ENCODE peak calls at places on chromosomes 3 and 15, in four cellular contexts. One of them, this sample, is unnamed.

GRCh38 chr3:134090031-134090430 is 60.3 kb upstream of the SLCO2A1 start:
- DNase-seq in GM12878: no peak
- DNase-seq in K562: no peak
- DNase-seq in HepG2: no peak
- DNase-seq in this sample: no peak

GRCh38 chr15:68991723-68992122 is 22.8 kb upstream of the NOX5 start:
- DNase-seq in GM12878: no peak
- DNase-seq in K562: peak; percentile 59
- DNase-seq in HepG2: no peak
- DNase-seq in this sample: no peak

GRCh38 chr3:122929188-122929465 is 98.4 kb downstream of the SEMA5B start:
- DNase-seq in GM12878: no peak
- DNase-seq in K562: no peak
- DNase-seq in HepG2: no peak
- DNase-seq in this sample: no peak

GRCh38 chr15:64845183-64845611 is 3.5 kb downstream of the PLEKHO2 start:
- DNase-seq in GM12878: no peak
- DNase-seq in K562: no peak
- DNase-seq in HepG2: no peak
- DNase-seq in this sample: no peak

GRCh38 chr15:63672369-63672768 is 75.2 kb downstream of the FBXL22 start:
- DNase-seq in GM12878: no peak
- DNase-seq in K562: no peak
- DNase-seq in HepG2: no peak
- DNase-seq in this sample: no peak

GRCh38 chr3:124281453-124282316 is 289.8 kb upstream of the ROPN1 start:
- DNase-seq in GM12878: no peak
- DNase-seq in K562: peak; percentile 9
- DNase-seq in HepG2: peak; percentile 10
- DNase-seq in this sample: peak; percentile 69

GRCh38 chr15:69535101-69535638 is 82.6 kb downstream of the RPLP1 start:
- DNase-seq in GM12878: no peak
- DNase-seq in K562: no peak
- DNase-seq in HepG2: no peak
- DNase-seq in this sample: no peak

GRCh38 chr3:177345049-177345972 is 148.0 kb upstream of the TBL1XR1 start:
- DNase-seq in GM12878: no peak
- DNase-seq in K562: peak; percentile 89
- DNase-seq in HepG2: peak; percentile 91
- DNase-seq in this sample: peak; percentile 62

GRCh38 chr15:22735781-22736180 is 50.7 kb upstream of the NIPA1 start:
- DNase-seq in GM12878: no peak
- DNase-seq in K562: no peak
- DNase-seq in HepG2: no peak
- DNase-seq in this sample: no peak

GRCh38 chr3:195777975-195778374 is 33.8 kb downstream of the MUC4 start:
- DNase-seq in GM12878: no peak
- DNase-seq in K562: no peak
- DNase-seq in HepG2: no peak
- DNase-seq in this sample: no peak

GRCh38 chr3:62374375-62374876 is 1.1 kb upstream of the FEZF2 start:
- DNase-seq in GM12878: no peak
- DNase-seq in K562: no peak
- DNase-seq in HepG2: no peak
- DNase-seq in this sample: peak; percentile 68

GRCh38 chr3:175383366-175383765 is 524.2 kb downstream of the NAALADL2 start:
- DNase-seq in GM12878: no peak
- DNase-seq in K562: no peak
- DNase-seq in HepG2: no peak
- DNase-seq in this sample: no peak

GRCh38 chr15:86066174-86066829 is 13.4 kb upstream of the AGBL1 start:
- DNase-seq in GM12878: no peak
- DNase-seq in K562: no peak
- DNase-seq in HepG2: no peak
- DNase-seq in this sample: no peak

GRCh38 chr15:35289029-35289617 is 204.0 kb upstream of the NANOGP8 start:
- DNase-seq in GM12878: no peak
- DNase-seq in K562: peak; percentile 19
- DNase-seq in HepG2: peak; percentile 44
- DNase-seq in this sample: peak; percentile 79

GRCh38 chr3:21331321-21331720 is 419.7 kb downstream of the ZNF385D start:
- DNase-seq in GM12878: no peak
- DNase-seq in K562: no peak
- DNase-seq in HepG2: no peak
- DNase-seq in this sample: no peak

GRCh38 chr15:82656641-82657266 is 9.6 kb upstream of the CPEB1 start:
- DNase-seq in GM12878: no peak
- DNase-seq in K562: no peak
- DNase-seq in HepG2: no peak
- DNase-seq in this sample: no peak
- H2AFZ ChIP-seq in GM12878: no peak overlapping the region
- H2AFZ ChIP-seq in K562: no peak overlapping the region
- H2AFZ ChIP-seq in HepG2: no peak overlapping the region
- H2AFZ ChIP-seq in this sample: no peak overlapping the region

GRCh38 chr3:186067360-186068242 is 41.3 kb downstream of the ETV5 start:
- DNase-seq in GM12878: no peak
- DNase-seq in K562: no peak
- DNase-seq in HepG2: no peak
- DNase-seq in this sample: no peak
- TF ChIP-seq JUNB in GM12878: no peak
- TF ChIP-seq JUNB in K562: no peak
- TF ChIP-seq JUNB in HepG2: no peak
- TF ChIP-seq JUNB in this sample: no peak

GRCh38 chr3:172750368-172751187 is at the start of gene ECT2:
- DNase-seq in GM12878: peak; percentile 96
- DNase-seq in K562: peak; percentile 98
- DNase-seq in HepG2: peak; percentile 99
- DNase-seq in this sample: peak; percentile 100
- TF ChIP-seq CTCF in GM12878: peak; percentile 76
- TF ChIP-seq CTCF in K562: peak; percentile 81
- TF ChIP-seq CTCF in HepG2: peak; percentile 86
- TF ChIP-seq CTCF in this sample: peak; percentile 68

GRCh38 chr3:127673191-127674098 is 693 bp downstream of the ABTB1 start:
- DNase-seq in GM12878: no peak
- DNase-seq in K562: peak; percentile 52
- DNase-seq in HepG2: no peak
- DNase-seq in this sample: peak; percentile 48
- H2AFZ ChIP-seq in GM12878: peak overlapping the region; percentile 79
- H2AFZ ChIP-seq in K562: peak overlapping the region; percentile 66
- H2AFZ ChIP-seq in HepG2: no peak overlapping the region
- H2AFZ ChIP-seq in this sample: peak overlapping the region; percentile 89

This sample was measured in GM23338.